ENCODE peak calls at places on chromosomes 4 and X, in eight cellular contexts. O is prostate gland, L is stomach, C is IMR-90, I is HCT116, E is body of pancreas, A is tibial nerve, F is spleen. W is an unnamed sample.

GRCh38 chr4:7547368-7548040 is 112.8 kb upstream of the PSAPL1 start:
- DNase-seq in E (no peak), F (no peak), L (no peak), A (peak), O (peak), I (no peak), C (peak), W (no peak)

GRCh38 chrX:71111141-71111843 is at the start of gene IL2RG:
- DNase-seq in F (peak), A (no peak), O (no peak), L (peak), E (no peak), C (no peak), I (no peak), W (peak)

GRCh38 chr4:176034498-176034897 is 31.1 kb upstream of the WDR17 start:
- DNase-seq in E (no peak), L (no peak), I (peak), O (no peak), A (no peak), F (no peak), C (peak), W (peak)

GRCh38 chr4:94722748-94723147 is 35.0 kb upstream of the BMPR1B start:
- DNase-seq in E (no peak), C (no peak), L (no peak), A (no peak), I (no peak), O (no peak), F (no peak), W (no peak)

GRCh38 chr4:107757860-107758476 is 37.9 kb upstream of the PAPSS1 start:
- DNase-seq in O (no peak), I (no peak), L (no peak), A (no peak), F (no peak), C (peak), E (no peak), W (no peak)

GRCh38 chrX:24208494-24209240 is 59.1 kb downstream of the ZFX start:
- DNase-seq in C (no peak), F (no peak), I (no peak), E (no peak), O (no peak), A (no peak), L (no peak), W (no peak)

GRCh38 chrX:10628906-10629305 is 8.5 kb upstream of the MID1 start:
- DNase-seq in A (no peak), L (no peak), E (no peak), F (no peak), O (no peak), C (no peak), I (peak), W (no peak)

GRCh38 chrX:31934842-31935241 is 863.0 kb upstream of the FTHL17 start:
- DNase-seq in F (no peak), E (no peak), C (no peak), A (no peak), O (no peak), I (no peak), L (no peak), W (no peak)

GRCh38 chr4:15370296-15370695 is 57.5 kb upstream of the C1QTNF7 start:
- DNase-seq in E (no peak), A (no peak), O (no peak), I (no peak), C (no peak), F (no peak), L (no peak), W (no peak)

GRCh38 chr4:114187592-114187991 is 208.1 kb upstream of the ARSJ start:
- DNase-seq in F (no peak), L (no peak), C (no peak), A (no peak), E (no peak), I (no peak), O (no peak), W (no peak)

DNA sequence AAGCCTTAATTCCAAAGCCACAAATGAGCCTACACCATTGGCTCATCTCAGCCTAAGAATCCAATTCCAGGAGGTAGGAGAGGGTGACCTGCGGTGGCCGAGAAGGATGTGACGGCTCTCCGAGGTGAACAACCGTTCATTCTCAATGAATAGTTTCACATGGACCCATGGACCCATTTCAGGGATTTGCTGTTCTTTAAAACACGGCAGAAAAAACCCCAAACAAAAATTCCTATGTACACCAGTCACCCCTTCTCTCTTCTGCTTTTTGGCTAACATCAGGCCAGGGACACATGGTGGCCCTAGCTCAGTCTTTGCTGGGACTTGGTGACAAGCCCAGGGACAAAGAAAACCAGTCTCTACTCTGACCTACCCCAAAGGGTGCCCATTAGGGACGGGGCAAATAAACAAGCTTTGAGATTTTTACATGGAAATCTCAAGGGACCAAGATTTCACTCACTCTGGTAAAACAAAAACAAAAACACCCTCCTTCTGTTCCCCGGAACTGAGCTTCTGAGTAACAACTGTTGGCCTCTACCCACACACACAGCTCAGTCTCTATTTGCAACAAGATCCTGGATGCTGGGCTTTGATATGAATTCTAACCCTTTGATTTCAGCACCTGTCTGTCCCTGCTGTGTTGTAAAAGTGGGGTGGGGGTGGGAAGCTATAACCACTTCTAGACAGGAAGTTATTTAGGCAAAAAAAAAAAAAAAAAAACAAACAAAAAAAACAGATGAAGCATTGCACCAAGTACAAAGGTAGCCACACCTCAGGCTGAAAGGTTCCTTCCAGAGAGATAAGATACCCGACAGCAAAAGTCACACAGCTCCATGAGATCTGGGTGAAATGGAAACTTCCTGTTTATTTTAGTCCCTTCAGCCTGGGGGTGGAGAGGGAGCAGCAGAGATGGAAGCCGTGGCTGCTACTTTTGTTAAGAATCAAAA is 49.0 kb downstream of the DDX3X start:
- DNase-seq in C (peak), O (no peak), E (no peak), L (no peak), A (no peak), I (peak), F (no peak), W (no peak)
- H3K4me3 ChIP-seq in C (no peak), O (no peak), E (no peak), L (no peak), A (no peak), I (peak), F (no peak), W (no peak)

GRCh38 chr4:78781925-78782324 is 5.8 kb downstream of the BMP2K start:
- DNase-seq in A (no peak), C (no peak), F (no peak), I (no peak), L (no peak), E (no peak), O (no peak), W (peak)
- TF ChIP-seq POLR2A in A (no peak), C (no peak), F (no peak), I (no peak), L (no peak), E (no peak), O (no peak), W (no peak)

GRCh38 chr4:73619351-73619750 is 885 bp downstream of the RASSF6 start:
- DNase-seq in L (no peak), E (no peak), A (no peak), C (no peak), I (no peak), O (no peak), F (no peak), W (no peak)
- H3K4me3 ChIP-seq in L (peak), E (no peak), A (no peak), C (no peak), I (no peak), O (peak), F (no peak), W (no peak)

DNA sequence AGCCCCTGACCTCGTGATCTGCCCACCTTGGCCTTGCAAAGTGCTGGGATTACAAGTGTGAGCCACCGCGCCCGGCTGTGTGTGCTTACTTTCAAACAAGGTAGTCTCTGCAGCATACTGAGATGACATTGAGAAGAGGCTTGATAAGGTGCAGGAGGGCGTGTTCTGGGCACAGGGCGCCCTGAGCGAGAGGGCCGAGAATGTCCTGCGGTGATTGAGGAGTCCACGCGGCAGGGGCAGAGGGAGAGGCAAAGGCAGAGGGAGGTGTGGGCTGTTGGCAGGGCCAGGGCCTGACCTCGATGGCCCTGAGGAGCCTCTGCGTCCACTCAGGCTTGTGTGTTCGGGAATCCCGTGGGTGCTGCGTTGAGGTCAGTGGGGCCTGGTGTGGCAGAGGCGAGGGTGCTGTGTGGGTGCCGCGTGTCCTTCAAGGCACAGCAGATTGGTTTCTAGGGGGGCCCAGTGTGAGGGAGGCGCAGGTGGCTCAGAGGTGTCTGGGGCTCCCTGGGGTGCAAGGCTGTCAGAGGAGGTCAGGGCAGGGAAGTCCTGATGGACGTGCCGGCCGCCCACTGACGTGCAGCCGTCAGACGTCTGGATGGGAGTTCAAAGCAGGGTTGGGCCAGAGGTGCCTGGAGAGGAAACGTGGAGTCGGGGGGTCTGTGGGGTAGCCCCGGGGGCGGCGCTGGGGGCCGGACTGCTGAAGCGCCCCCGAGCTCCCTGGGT is 12.1 kb downstream of the PCGF3 start:
- DNase-seq in F (no peak), I (no peak), A (no peak), O (no peak), L (no peak), E (no peak), C (no peak), W (no peak)
- TF ChIP-seq POLR2A in F (no peak), I (no peak), A (no peak), O (no peak), L (no peak), E (no peak), C (no peak), W (no peak)

DNA sequence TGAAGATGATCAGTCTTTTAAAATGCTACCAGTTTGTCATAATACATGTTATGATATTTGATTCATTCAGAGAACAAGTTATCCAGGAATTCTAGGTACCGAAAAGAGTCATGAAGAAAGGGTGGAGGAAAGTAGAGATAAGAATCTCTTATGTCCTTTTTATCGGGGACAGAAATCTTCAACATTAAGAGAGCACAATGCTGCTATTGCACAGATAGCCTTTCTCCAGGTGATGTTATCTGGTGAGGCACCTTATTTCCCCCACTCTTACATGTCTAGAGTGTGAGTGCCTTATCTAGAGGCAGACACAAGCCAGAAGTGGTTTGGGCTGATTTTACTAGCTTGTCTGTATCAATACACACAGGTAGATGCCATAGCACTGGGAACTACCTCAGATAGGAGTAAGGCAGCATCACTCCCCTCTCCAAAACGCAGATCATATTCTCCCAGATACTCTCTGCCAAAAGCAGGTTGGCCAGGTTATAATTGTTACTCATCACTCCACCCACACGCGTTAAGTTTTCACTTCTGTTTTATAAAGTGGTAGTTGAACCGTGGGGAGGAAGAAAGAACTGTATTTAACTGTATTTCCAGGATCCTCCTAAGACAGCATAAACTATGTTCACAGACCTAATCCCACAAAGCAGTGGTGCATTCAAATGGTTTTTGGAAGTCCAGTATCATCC is 38.4 kb downstream of the AREG start:
- DNase-seq in L (no peak), C (no peak), A (no peak), O (no peak), I (no peak), F (no peak), E (no peak), W (no peak)
- H3K4me3 ChIP-seq in L (no peak), C (no peak), A (no peak), O (no peak), I (no peak), F (no peak), E (no peak), W (no peak)

DNA sequence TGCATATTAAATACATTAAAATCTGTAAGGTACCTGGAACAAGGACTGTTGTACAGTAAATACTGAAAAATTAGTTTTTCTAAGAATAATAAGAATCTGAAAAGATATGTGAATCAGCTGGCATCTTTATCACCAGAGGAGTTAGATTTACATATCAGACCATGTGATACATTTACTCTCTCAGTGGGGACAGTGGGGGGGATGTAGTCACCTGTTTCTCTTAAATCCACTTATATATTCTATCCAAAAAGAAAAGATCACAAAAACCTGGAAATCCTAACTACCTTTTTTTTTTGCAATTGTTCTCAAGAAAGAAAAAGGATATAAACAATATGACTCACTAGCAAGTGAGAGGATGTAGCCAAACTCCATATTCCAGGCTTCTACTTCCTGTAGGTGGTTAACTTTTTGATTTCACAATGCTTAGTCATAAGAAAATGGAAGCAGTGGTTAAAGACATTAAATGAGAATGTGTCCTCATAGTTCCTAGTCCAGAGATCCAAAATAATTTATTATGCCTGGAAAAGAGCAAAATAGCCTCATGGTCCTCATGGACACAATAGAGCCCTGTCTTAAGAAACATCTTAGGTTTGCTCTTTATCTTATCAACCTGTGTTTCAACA is 22.5 kb upstream of the MYOZ2 start:
- DNase-seq in C (peak), O (no peak), I (peak), E (no peak), A (no peak), L (no peak), F (no peak), W (no peak)
- TF ChIP-seq POLR2A in C (no peak), O (no peak), I (no peak), E (no peak), A (no peak), L (no peak), F (no peak), W (no peak)

DNA sequence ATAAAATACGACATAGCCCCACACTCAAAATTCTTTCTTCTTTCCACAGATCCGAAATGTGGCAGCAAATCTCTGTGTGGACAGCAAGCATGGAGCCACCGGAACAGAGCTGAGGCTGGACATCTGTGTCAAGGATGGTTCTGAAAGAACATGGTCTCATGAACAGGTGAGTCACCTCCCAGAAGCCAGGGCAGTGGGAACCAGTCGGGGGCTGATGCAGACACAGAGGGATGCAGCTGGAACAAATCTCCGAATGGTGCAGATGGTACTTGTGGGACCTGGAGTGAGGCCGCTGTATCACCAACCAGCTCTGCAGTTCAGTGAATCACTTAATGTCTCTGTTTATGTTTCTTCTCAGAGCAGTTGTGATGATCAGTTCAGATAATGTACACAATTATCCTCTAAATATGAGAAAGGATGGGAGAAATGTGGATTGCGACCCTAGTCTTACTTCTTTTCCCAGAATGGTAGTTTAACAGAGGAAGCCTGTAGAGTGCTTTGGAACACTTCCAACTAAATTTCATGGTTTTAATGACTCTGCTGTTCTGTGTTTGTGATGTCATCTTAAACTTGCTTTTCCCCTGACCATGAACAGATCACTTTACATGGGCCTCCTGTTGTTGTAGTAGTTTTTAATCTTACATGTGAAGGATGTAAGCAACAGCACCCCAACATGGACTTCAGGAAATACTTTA is 159.3 kb upstream of the GALNT7 start:
- DNase-seq in A (no peak), F (no peak), I (no peak), C (peak), E (no peak), L (no peak), O (no peak), W (no peak)
- H3K4me3 ChIP-seq in A (no peak), F (no peak), I (no peak), C (no peak), E (no peak), L (no peak), O (no peak), W (no peak)

GRCh38 chr4:98143001-98143899 is at the start of gene STPG2:
- DNase-seq in C (peak), A (peak), F (peak), I (peak), O (peak), L (peak), E (peak), W (peak)
- TF ChIP-seq POLR2A in C (peak), A (peak), F (no peak), I (peak), O (peak), L (no peak), E (peak), W (peak)

GRCh38 chr4:115729739-115730266 is 616.4 kb upstream of the NDST4 start:
- DNase-seq in I (no peak), O (no peak), C (no peak), E (no peak), A (no peak), F (no peak), L (no peak), W (no peak)
- H3K4me3 ChIP-seq in I (no peak), O (no peak), C (no peak), E (no peak), A (no peak), F (no peak), L (no peak), W (no peak)

GRCh38 chrX:49163555-49164419 is 1.2 kb downstream of the MAGIX start:
- DNase-seq in E (peak), F (peak), O (peak), C (peak), I (peak), L (peak), A (peak), W (peak)
- TF ChIP-seq POLR2A in E (peak), F (no peak), O (peak), C (no peak), I (peak), L (no peak), A (peak), W (peak)

W was measured in thyroid gland.